ENCODE peak calls at places on chromosomes 6 and 20, in six cellular contexts. X is hepatocyte, A is PC-3, U is HepG2, S is sigmoid colon, G is choroid plexus epithelial cell. Y is an unnamed sample.

GRCh38 chr20:39986231-39986904 is 702.7 kb downstream of the MAFB start:
- DNase-seq in G (peak), U (no peak), S (peak), X (peak), A (no peak), Y (peak)

GRCh38 chr20:31543966-31544598 is 29.8 kb downstream of the HM13 start:
- DNase-seq in X (peak), U (no peak), A (peak), S (no peak), G (peak), Y (peak)

GRCh38 chr6:12961761-12962160 is 245.2 kb downstream of the PHACTR1 start:
- DNase-seq in S (no peak), U (no peak), X (no peak), A (no peak), G (no peak), Y (no peak)

GRCh38 chr6:26157150-26157837 is 70.1 kb downstream of the HFE start:
- DNase-seq in S (no peak), U (no peak), X (peak), G (no peak), A (no peak), Y (no peak)

GRCh38 chr20:35771367-35771688 is 487 bp upstream of the PHF20 start:
- DNase-seq in G (no peak), S (no peak), X (no peak), A (no peak), U (no peak), Y (no peak)

GRCh38 chr6:154951400-154952200 is 43.5 kb upstream of the TIAM2 start:
- DNase-seq in U (no peak), G (no peak), X (no peak), A (peak), S (no peak), Y (no peak)

GRCh38 chr6:19610260-19610659 is 226.9 kb upstream of the ID4 start:
- DNase-seq in X (no peak), A (no peak), S (no peak), G (no peak), U (no peak), Y (no peak)

GRCh38 chr20:59588236-59588855 is 16.0 kb upstream of the PHACTR3 start:
- DNase-seq in S (no peak), U (no peak), X (no peak), G (no peak), A (no peak), Y (no peak)

GRCh38 chr6:37083243-37084138 is 78.0 kb downstream of the FGD2 start:
- DNase-seq in S (peak), X (peak), U (peak), G (peak), A (no peak), Y (peak)

GRCh38 chr6:42729731-42730130 is 7.3 kb upstream of the PRPH2 start:
- DNase-seq in A (peak), U (peak), G (peak), S (no peak), X (peak), Y (peak)

GRCh38 chr6:113077794-113078193 is 730.7 kb downstream of the RFPL4B start:
- DNase-seq in G (no peak), A (no peak), X (no peak), S (no peak), U (no peak), Y (no peak)

GRCh38 chr6:129632081-129632758 is 77.8 kb downstream of the ARHGAP18 start:
- DNase-seq in S (no peak), A (no peak), G (no peak), U (no peak), X (no peak), Y (no peak)

GRCh38 chr6:168370310-168370991 is 50.9 kb upstream of the DACT2 start:
- DNase-seq in G (peak), S (peak), X (peak), U (peak), A (peak), Y (peak)

GRCh38 chr20:29349836-29350235 is 1907.6 kb upstream of the DEFB115 start:
- DNase-seq in U (no peak), S (no peak), X (no peak), G (no peak), A (no peak), Y (no peak)

GRCh38 chr6:56374841-56375369 is 127.5 kb upstream of the COL21A1 start:
- DNase-seq in G (peak), U (no peak), X (no peak), S (peak), A (no peak), Y (peak)

GRCh38 chr6:170393807-170394399 is 87.3 kb downstream of the FAM120B start:
- DNase-seq in U (no peak), X (no peak), G (no peak), A (no peak), S (no peak), Y (peak)

GRCh38 chr20:8423482-8423881 is 291.4 kb downstream of the PLCB1 start:
- DNase-seq in X (no peak), A (no peak), G (no peak), S (no peak), U (no peak), Y (no peak)

GRCh38 chr6:82237013-82237412 is 10.5 kb downstream of the IBTK start:
- DNase-seq in G (peak), U (no peak), S (no peak), X (peak), A (no peak), Y (peak)

GRCh38 chr20:17759449-17759848 is 59.7 kb downstream of the BANF2 start:
- DNase-seq in S (no peak), X (peak), U (no peak), A (no peak), G (peak), Y (no peak)

GRCh38 chr20:47574616-47575401 is 73.1 kb downstream of the NCOA3 start:
- DNase-seq in X (no peak), A (peak), G (peak), U (no peak), S (no peak), Y (no peak)

GRCh38 chr6:15444881-15445280 is 199.0 kb downstream of the JARID2 start:
- DNase-seq in A (peak), U (peak), G (no peak), X (no peak), S (no peak), Y (no peak)

GRCh38 chr6:161833099-161833860 is 559.4 kb upstream of the AGPAT4 start:
- DNase-seq in X (no peak), U (no peak), A (no peak), G (no peak), S (no peak), Y (no peak)

GRCh38 chr20:9508240-9508661 is 6.1 kb upstream of the LAMP5 start:
- DNase-seq in U (no peak), X (no peak), A (no peak), G (no peak), S (no peak), Y (no peak)

GRCh38 chr20:34105978-34106675 is 5.9 kb downstream of the EIF2S2 start:
- DNase-seq in S (no peak), U (no peak), G (no peak), X (no peak), A (no peak), Y (no peak)

GRCh38 chr6:90285611-90286381 is 10.8 kb downstream of the BACH2 start:
- DNase-seq in G (peak), X (peak), A (peak), S (peak), U (peak), Y (peak)

GRCh38 chr6:2875840-2876207 is 27.3 kb downstream of the SERPINB9 start:
- DNase-seq in A (no peak), X (no peak), S (no peak), U (no peak), G (peak), Y (no peak)

GRCh38 chr6:25446815-25447569 is 167.8 kb downstream of the CARMIL1 start:
- DNase-seq in G (no peak), X (no peak), S (no peak), A (peak), U (no peak), Y (no peak)

GRCh38 chr6:160952633-160953281 is 38.8 kb upstream of the MAP3K4 start:
- DNase-seq in A (no peak), S (no peak), X (no peak), G (peak), U (no peak), Y (peak)

GRCh38 chr6:144617231-144618199 is 332.4 kb downstream of the UTRN start:
- DNase-seq in X (no peak), U (no peak), A (no peak), G (peak), S (no peak), Y (peak)

GRCh38 chr6:65706436-65706835 is 590 bp downstream of the EYS start:
- DNase-seq in X (no peak), A (no peak), S (no peak), G (no peak), U (no peak), Y (no peak)

GRCh38 chr6:66496659-66497058 is 789.6 kb upstream of the EYS start:
- DNase-seq in A (peak), U (peak), G (peak), X (peak), S (no peak), Y (peak)

GRCh38 chr6:119539066-119539746 is 189.6 kb upstream of the MAN1A1 start:
- DNase-seq in S (no peak), G (no peak), U (no peak), X (no peak), A (no peak), Y (no peak)

GRCh38 chr20:64156136-64156885 is 7.9 kb upstream of the MYT1 start:
- DNase-seq in X (no peak), S (peak), G (peak), U (no peak), A (no peak), Y (no peak)

GRCh38 chr6:99216959-99217358 is 132.5 kb downstream of the FAXC start:
- DNase-seq in U (no peak), S (no peak), G (no peak), A (no peak), X (no peak), Y (no peak)

GRCh38 chr6:85111481-85112001 is 338.3 kb upstream of the NT5E start:
- DNase-seq in G (peak), U (no peak), S (no peak), X (peak), A (no peak), Y (no peak)
- H3K4me3 ChIP-seq in G (no peak), U (no peak), S (no peak), X (no peak), A (no peak), Y (no peak)

GRCh38 chr20:50633361-50633760 is 58.0 kb downstream of the RIPOR3 start:
- DNase-seq in U (no peak), S (no peak), X (no peak), A (no peak), G (no peak), Y (no peak)

GRCh38 chr20:50634191-50634590 is 57.2 kb downstream of the RIPOR3 start:
- DNase-seq in U (no peak), X (no peak), S (no peak), A (no peak), G (no peak), Y (no peak)

GRCh38 chr20:50635014-50635557 is 56.3 kb downstream of the RIPOR3 start:
- DNase-seq in U (no peak), S (no peak), A (no peak), X (no peak), G (no peak), Y (no peak)

GRCh38 chr20:50636601-50637539 is 54.5 kb downstream of the RIPOR3 start:
- DNase-seq in X (peak), A (no peak), S (no peak), G (peak), U (peak), Y (peak)

GRCh38 chr20:50635676-50636600 is 55.4 kb downstream of the RIPOR3 start:
- DNase-seq in X (peak), S (peak), G (peak), U (peak), A (peak), Y (peak)
- H3K4me3 ChIP-seq in X (no peak), S (no peak), G (no peak), U (peak), A (peak), Y (no peak)

DNA sequence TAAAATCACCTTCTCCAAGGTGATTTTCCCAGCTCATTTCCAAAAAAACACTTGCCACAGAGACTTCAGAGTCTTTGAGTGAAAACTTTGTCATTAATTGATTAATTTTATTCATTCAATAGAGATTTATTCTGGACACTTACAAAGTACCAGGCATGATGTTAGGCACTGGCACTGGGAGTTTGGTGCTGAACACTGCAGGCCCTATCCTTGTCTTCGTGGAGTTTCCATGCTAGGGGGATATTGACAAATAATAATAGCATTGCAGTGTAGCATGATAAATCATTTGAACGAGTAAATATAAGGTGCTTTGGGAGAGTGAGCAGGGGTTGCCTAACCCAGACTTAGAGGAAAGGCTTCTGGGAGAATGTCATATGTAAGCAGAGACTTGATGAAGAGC is 145.7 kb downstream of the SOX4 start:
- DNase-seq in A (no peak), U (no peak), X (no peak), S (no peak), G (no peak), Y (no peak)
- H3K4me3 ChIP-seq in A (peak), U (no peak), X (no peak), S (no peak), G (no peak), Y (no peak)

DNA sequence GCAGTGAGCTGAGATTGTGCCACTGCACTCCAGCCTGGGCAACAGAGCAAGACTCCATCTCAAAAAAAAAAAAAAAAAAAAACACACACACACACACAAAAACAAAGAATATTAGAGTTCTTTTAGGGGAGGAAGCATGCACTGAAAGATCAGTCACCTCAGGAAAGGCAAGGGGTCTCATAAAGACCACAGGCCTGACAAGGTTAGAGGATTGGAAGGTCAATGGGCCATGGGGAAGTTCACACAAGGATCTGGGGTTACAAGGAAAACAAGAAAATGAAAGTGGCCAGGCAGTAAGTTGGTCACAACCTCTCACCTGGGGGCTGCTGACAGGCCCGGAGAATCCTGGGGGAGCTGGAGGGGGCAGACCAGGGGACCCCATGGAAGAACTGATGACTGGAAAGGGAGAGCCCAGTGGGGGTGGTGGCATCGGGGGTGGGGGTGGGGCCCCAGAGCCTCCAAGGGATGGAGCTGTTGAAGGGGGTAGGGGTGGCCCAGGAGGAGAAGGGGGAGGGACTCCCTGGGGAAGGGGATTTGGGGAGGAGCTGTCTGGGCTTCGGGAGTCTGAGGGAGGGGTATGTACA is 1.5 kb downstream of the RXRB start:
- DNase-seq in A (no peak), X (no peak), S (no peak), G (no peak), U (no peak), Y (no peak)
- H3K4me3 ChIP-seq in A (peak), X (peak), S (peak), G (peak), U (peak), Y (peak)

DNA sequence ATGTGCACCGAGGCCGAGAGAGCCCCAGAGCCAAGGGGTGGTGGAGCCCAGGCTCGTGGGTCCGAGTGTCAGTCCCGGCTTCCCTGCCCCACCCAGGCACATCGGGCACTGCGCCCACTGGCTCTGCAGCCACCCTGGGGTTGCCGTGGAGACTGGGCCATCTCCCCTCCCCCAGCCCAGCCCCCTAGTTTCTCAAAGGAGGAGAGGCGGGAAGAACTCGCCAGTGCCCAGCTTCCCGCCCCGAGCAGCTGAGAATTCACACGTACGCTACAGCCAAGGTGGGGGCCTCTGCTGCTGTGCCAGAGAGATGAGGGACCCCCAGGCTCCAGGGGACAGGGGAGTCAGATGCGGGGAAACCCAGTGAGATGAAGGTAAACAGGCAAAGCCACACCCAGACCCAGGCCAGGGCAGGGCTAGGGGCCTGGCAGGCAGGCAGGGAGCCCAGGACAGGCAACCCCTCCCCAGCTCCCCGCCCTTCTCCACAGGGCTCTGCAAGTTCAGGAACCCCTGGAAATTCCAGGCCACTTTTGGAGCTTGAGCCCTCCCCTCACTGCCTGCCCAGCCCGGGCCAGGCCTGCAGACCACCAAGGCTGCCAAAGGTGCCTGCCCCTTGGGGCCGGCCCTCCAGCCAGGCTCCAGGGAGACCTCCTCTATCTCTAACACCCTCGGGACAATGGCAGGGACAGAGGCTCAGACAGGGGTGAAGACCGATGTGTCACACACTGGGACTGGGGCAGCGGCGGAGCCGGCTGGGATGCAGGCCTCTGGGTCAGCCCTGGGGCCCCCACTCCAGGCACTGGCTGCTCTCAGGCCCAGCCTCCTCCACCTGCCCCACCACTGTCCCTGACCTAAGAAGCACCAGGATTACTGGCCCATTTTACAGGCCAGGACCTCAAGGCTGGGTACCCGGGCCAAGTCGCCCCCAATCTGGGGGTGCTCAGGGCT is 6.0 kb downstream of the LAMA5 start:
- DNase-seq in G (no peak), A (peak), X (peak), U (no peak), S (peak), Y (no peak)
- H3K4me3 ChIP-seq in G (no peak), A (peak), X (no peak), U (no peak), S (no peak), Y (no peak)

Y was measured in AG10803.